ENCODE peak calls at places on chromosomes 2 and 18, in four cellular contexts. D, T, X and N are unnamed samples.

GRCh38 chr18:32771871-32772499 is 838 bp downstream of the KLHL14 start:
- DNase-seq in X (no peak), T (no peak), D (no peak), N (no peak)

GRCh38 chr2:222610746-222611145 is 45.1 kb downstream of the FARSB start:
- DNase-seq in T (no peak), D (no peak), X (no peak), N (no peak)

GRCh38 chr2:99861376-99861760 is 281.0 kb downstream of the AFF3 start:
- DNase-seq in D (no peak), X (no peak), T (no peak), N (no peak)

GRCh38 chr2:221488134-221488807 is 83.8 kb downstream of the EPHA4 start:
- DNase-seq in X (no peak), D (no peak), T (no peak), N (no peak)

GRCh38 chr2:121501554-121501953 is 29.1 kb upstream of the RNU4ATAC start:
- DNase-seq in D (no peak), X (no peak), T (no peak), N (no peak)

GRCh38 chr18:55014095-55014494 is 54.8 kb upstream of the CCDC68 start:
- DNase-seq in D (no peak), X (no peak), T (no peak), N (no peak)

GRCh38 chr2:182647499-182647787 is 68.6 kb upstream of the DNAJC10 start:
- DNase-seq in T (no peak), X (no peak), D (no peak), N (no peak)

GRCh38 chr2:2026851-2027250 is 282.5 kb upstream of the PXDN start:
- DNase-seq in D (no peak), X (no peak), T (no peak), N (no peak)

GRCh38 chr2:171852489-171852888 is 41.6 kb downstream of the SLC25A12 start:
- DNase-seq in D (no peak), X (no peak), T (no peak), N (no peak)

GRCh38 chr2:215531284-215531683 is 95.4 kb upstream of the FN1 start:
- DNase-seq in T (no peak), X (no peak), D (no peak), N (no peak)

GRCh38 chr2:6992821-6993228 is 75.6 kb downstream of the RNF144A start:
- DNase-seq in T (no peak), X (no peak), D (no peak), N (no peak)

GRCh38 chr2:143473206-143473605 is 344.0 kb downstream of the ARHGAP15 start:
- DNase-seq in X (no peak), T (no peak), D (no peak), N (no peak)

GRCh38 chr2:162297925-162298552 is 20.4 kb downstream of the IFIH1 start:
- DNase-seq in X (peak), D (peak), T (no peak), N (peak)

GRCh38 chr2:230219419-230220331 is at the start of gene SP110:
- DNase-seq in X (peak), D (peak), T (peak), N (peak)

GRCh38 chr2:240628507-240629418 is 3.5 kb downstream of the GPR35 start:
- DNase-seq in D (no peak), T (no peak), X (no peak), N (no peak)

GRCh38 chr18:41324020-41324791 is 630.8 kb upstream of the PIK3C3 start:
- DNase-seq in T (no peak), X (no peak), D (no peak), N (no peak)

GRCh38 chr18:58253871-58254270 is 209.8 kb downstream of the NEDD4L start:
- DNase-seq in X (no peak), T (no peak), D (no peak), N (no peak)

GRCh38 chr2:170554278-170554955 is 160.7 kb upstream of the SP5 start:
- DNase-seq in D (no peak), X (no peak), T (no peak), N (no peak)

GRCh38 chr2:83689402-83689801 is 769.7 kb downstream of the SUCLG1 start:
- DNase-seq in D (no peak), T (no peak), X (no peak), N (peak)

GRCh38 chr2:127884436-127884835 is 1.3 kb downstream of the AMMECR1L start:
- DNase-seq in T (no peak), D (no peak), X (no peak), N (no peak)

GRCh38 chr2:238136820-238137537 is 1.5 kb upstream of the KLHL30 start:
- DNase-seq in X (peak), T (no peak), D (no peak), N (no peak)

GRCh38 chr2:226902041-226902972 is 66.5 kb downstream of the RHBDD1 start:
- DNase-seq in X (no peak), D (no peak), T (no peak), N (no peak)

GRCh38 chr18:36412778-36413177 is 115.3 kb downstream of the FHOD3 start:
- DNase-seq in D (no peak), T (no peak), X (peak), N (no peak)

GRCh38 chr2:177467646-177468045 is 75.1 kb downstream of the AGPS start:
- DNase-seq in D (no peak), X (no peak), T (no peak), N (no peak)

GRCh38 chr18:49944681-49945080 is 131.3 kb upstream of the ACAA2 start:
- DNase-seq in D (no peak), T (no peak), X (no peak), N (no peak)

GRCh38 chr2:9773905-9774239 is 69.4 kb upstream of the TAF1B start:
- DNase-seq in T (no peak), X (no peak), D (no peak), N (no peak)

GRCh38 chr2:96088340-96089335 is 27.7 kb downstream of the ADRA2B start:
- DNase-seq in D (no peak), T (no peak), X (no peak), N (no peak)

GRCh38 chr2:96090527-96090926 is 25.8 kb downstream of the ADRA2B start:
- DNase-seq in X (no peak), D (no peak), T (no peak), N (no peak)

GRCh38 chr2:96091141-96091710 is 25.1 kb downstream of the ADRA2B start:
- DNase-seq in X (no peak), T (no peak), D (no peak), N (no peak)

GRCh38 chr2:96089356-96090180 is 26.8 kb downstream of the ADRA2B start:
- DNase-seq in D (no peak), T (no peak), X (no peak), N (no peak)

DNA sequence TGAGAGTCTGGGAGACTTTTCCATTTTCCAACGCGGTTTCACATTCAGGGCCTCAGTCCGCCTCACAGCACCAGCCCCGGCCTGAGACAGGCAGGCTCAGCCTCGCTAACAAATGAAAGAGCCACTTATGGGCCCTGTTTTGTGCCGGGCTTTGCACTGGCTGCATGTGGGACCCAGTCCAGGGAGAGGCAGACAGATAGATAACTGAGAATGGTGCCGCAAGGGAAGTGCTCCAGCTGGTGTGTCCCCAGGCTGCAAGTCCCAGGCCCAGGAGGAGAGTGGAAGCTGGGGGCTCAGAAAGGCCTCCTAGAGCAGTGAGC is 26.2 kb downstream of the ADRA2B start:
- DNase-seq in X (no peak), D (no peak), T (no peak), N (no peak)
- TF ChIP-seq TCF7L2 in X (no peak), D (no peak), T (no peak), N (no peak)

DNA sequence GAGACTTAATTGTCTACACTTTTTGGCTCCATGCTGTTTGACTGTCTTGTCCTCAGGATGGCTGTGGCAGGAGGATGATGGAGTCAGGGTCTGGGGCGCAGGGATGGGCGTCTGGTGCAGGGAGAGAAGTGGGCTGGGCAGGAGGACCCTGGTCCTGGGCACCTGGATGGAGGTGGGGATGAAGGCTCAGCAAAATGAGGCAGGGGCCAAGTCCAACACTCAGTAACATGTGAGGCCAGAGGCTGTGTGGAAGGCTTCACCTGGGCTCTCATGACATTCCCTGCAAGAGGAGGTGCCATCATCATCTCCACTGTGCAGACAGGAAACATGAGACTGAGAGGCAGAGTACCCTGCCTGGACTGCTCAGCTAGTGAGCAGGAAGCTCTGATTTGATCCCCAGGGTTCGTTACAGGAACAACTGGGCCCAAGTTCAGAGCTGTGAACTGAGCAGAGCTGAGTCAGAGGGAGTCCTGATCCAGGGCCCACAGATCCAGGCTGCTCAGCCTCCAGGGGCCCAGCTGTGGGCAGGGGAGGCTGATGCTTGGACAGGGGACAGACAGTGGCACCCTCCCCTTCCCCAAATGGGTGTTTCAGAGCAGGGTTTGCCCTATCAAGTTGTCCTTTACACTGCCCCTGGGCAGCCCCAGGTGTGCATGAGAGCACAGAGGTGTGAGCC is 36.9 kb downstream of the HJURP start:
- DNase-seq in X (no peak), T (no peak), D (no peak), N (no peak)
- TF ChIP-seq TCF7L2 in X (no peak), T (no peak), D (no peak), N (no peak)

DNA sequence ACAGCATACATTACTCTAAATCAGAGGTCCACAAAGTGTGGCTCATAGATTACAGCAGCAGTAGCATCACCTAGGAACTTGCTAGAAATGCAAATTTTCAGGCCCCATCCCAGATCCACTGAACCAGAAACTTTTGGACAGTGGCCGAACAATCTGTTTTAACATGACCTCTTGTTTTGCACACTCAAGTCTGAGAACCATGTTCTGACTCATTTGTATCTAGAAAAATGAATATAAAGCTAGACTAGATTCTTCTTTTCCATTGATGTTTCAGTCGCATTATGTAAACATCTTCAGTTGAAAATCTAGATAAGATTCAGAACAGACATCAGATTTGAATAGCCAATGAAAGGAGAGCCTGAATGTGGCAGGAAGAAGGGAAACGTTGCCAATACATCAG is 608.8 kb downstream of the LRP1B start:
- DNase-seq in D (no peak), X (no peak), T (no peak), N (no peak)
- TF ChIP-seq TCF7L2 in D (no peak), X (no peak), T (no peak), N (no peak)

GRCh38 chr18:77115461-77115907 is 17.1 kb downstream of the MBP start:
- DNase-seq in D (no peak), T (no peak), X (no peak), N (no peak)
- TF ChIP-seq TCF7L2 in D (no peak), T (no peak), X (no peak), N (no peak)

GRCh38 chr2:74188018-74188601 is 9.4 kb upstream of the MOB1A start:
- DNase-seq in T (no peak), D (no peak), X (peak), N (peak)
- TF ChIP-seq TCF7L2 in T (no peak), D (no peak), X (no peak), N (no peak)

GRCh38 chr2:27245116-27245515 is 17.7 kb downstream of the SLC30A3 start:
- DNase-seq in D (no peak), X (no peak), T (no peak), N (no peak)

GRCh38 chr2:27241761-27242613 is 20.9 kb downstream of the SLC30A3 start:
- DNase-seq in D (no peak), T (no peak), X (no peak), N (no peak)

GRCh38 chr2:27240406-27240805 is 22.4 kb downstream of the SLC30A3 start:
- DNase-seq in T (no peak), X (no peak), D (no peak), N (no peak)

GRCh38 chr2:27243391-27244130 is 19.3 kb downstream of the SLC30A3 start:
- DNase-seq in T (no peak), X (no peak), D (no peak), N (no peak)

GRCh38 chr2:27242614-27242951 is 20.3 kb downstream of the SLC30A3 start:
- DNase-seq in T (no peak), X (no peak), D (no peak), N (no peak)
- TF ChIP-seq TCF7L2 in T (no peak), X (no peak), D (no peak), N (no peak)

GRCh38 chr18:10252494-10252893 is 201.9 kb upstream of the APCDD1 start:
- DNase-seq in D (no peak), T (no peak), X (no peak), N (no peak)
- TF ChIP-seq TCF7L2 in D (no peak), T (no peak), X (no peak), N (no peak)

GRCh38 chr2:197454923-197455322 is 1.6 kb downstream of the COQ10B start:
- DNase-seq in X (no peak), D (no peak), T (no peak), N (no peak)

GRCh38 chr2:197453123-197453913 is at the start of gene COQ10B:
- DNase-seq in X (peak), D (peak), T (peak), N (peak)

GRCh38 chr2:197452754-197453122 is 614 bp upstream of the COQ10B start:
- DNase-seq in D (no peak), T (no peak), X (no peak), N (no peak)

GRCh38 chr2:197453914-197454398 is 604 bp downstream of the COQ10B start:
- DNase-seq in D (peak), X (peak), T (peak), N (peak)

GRCh38 chr2:197455428-197455827 is 2.1 kb downstream of the COQ10B start:
- DNase-seq in X (no peak), D (no peak), T (no peak), N (no peak)
- TF ChIP-seq TCF7L2 in X (no peak), D (no peak), T (no peak), N (no peak)

GRCh38 chr18:31428211-31428610 is 19.3 kb upstream of the DSG3 start:
- DNase-seq in D (no peak), T (no peak), X (no peak), N (no peak)

GRCh38 chr18:31420524-31420923 is 27.0 kb upstream of the DSG3 start:
- DNase-seq in T (no peak), X (no peak), D (no peak), N (no peak)

GRCh38 chr18:31427010-31427409 is 20.5 kb upstream of the DSG3 start:
- DNase-seq in D (no peak), T (no peak), X (no peak), N (no peak)

GRCh38 chr18:31426021-31426420 is 21.5 kb upstream of the DSG3 start:
- DNase-seq in X (no peak), T (no peak), D (no peak), N (no peak)

DNA sequence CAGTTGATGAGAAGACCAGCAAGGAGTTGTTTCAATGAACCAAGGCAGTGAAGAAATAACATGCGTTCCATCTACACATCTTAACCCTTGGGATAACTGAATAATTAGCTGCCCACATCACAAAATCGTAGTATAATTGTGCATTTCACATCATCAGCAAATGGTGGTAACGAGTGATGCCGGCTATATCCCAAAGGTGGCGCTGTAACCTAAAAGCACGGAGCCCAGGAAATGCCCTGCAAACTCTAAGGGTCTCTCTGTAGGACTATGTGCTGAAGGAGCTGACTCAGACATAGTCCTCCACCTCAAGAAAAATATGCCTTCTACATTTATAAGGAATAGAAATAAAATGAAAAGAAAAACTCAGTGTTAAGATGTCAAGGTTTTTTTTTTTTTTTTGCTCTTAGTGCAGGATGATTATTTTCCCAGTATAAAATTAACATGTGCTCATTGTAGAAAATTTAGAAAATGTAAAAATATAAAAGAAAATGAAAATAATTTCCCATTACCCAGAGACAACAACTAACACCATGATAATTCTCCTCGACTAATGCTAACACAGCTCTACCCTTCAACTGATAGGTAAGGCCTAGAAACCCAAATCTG is 23.1 kb upstream of the DSG3 start:
- DNase-seq in D (peak), X (peak), T (peak), N (peak)
- TF ChIP-seq TCF7L2 in D (no peak), X (no peak), T (no peak), N (no peak)